ENCODE peak calls at places on chromosomes 16 and 17, in eight cellular contexts. Z is uterus, A is esophagus muscularis mucosa, I is left ventricle myocardium inferior, Q is thyroid gland, T is testis, D is GM23338, E is mesendoderm. V is an unnamed sample.

GRCh38 chr17:79931517-79932309 is 92.5 kb upstream of the CBX4 start:
- DNase-seq in Z (no peak), A (no peak), I (no peak), Q (no peak), T (no peak), D (no peak), E (no peak), V (no peak)

GRCh38 chr17:19928299-19928698 is 49.3 kb downstream of the AKAP10 start:
- DNase-seq in Z (no peak), A (no peak), I (no peak), Q (no peak), T (no peak), D (no peak), E (no peak), V (peak; percentile 56)

GRCh38 chr17:31068291-31068690 is 26.5 kb upstream of the NF1 start:
- DNase-seq in Z (no peak), A (no peak), I (no peak), Q (peak; percentile 6), T (peak; percentile 48), D (peak; percentile 85), E (peak; percentile 79), V (peak; percentile 74)

GRCh38 chr17:67132366-67132765 is 88.0 kb downstream of the CACNG1 start:
- DNase-seq in Z (no peak), A (no peak), I (no peak), Q (no peak), T (no peak), D (no peak), E (no peak), V (no peak)

GRCh38 chr16:75497558-75497957 is 2.3 kb upstream of the CHST6 start:
- DNase-seq in Z (no peak), A (no peak), I (no peak), Q (no peak), T (no peak), D (no peak), E (no peak), V (no peak)

GRCh38 chr17:58840820-58841612 is 85.4 kb downstream of the PPM1E start:
- DNase-seq in Z (no peak), A (no peak), I (no peak), Q (no peak), T (no peak), D (no peak), E (no peak), V (no peak)

GRCh38 chr17:48564200-48565023 is 13.7 kb downstream of the HOXB4 start:
- DNase-seq in Z (no peak), A (no peak), I (no peak), Q (no peak), T (no peak), D (no peak), E (no peak), V (no peak)

GRCh38 chr17:44210342-44211192 is 8.9 kb downstream of the UBTF start:
- DNase-seq in Z (peak; percentile 84), A (no peak), I (peak; percentile 89), Q (peak; percentile 66), T (peak; percentile 92), D (peak; percentile 94), E (peak; percentile 93), V (peak; percentile 88)

GRCh38 chr17:31843382-31843780 is 15.7 kb downstream of the COPRS start:
- DNase-seq in Z (no peak), A (no peak), I (no peak), Q (peak; percentile 17), T (no peak), D (no peak), E (no peak), V (no peak)

GRCh38 chr17:73163043-73163442 is 1.8 kb upstream of the SSTR2 start:
- DNase-seq in Z (no peak), A (no peak), I (no peak), Q (no peak), T (no peak), D (no peak), E (no peak), V (no peak)

GRCh38 chr16:24045641-24046040 is 209.9 kb downstream of the PRKCB start:
- DNase-seq in Z (no peak), A (no peak), I (no peak), Q (no peak), T (no peak), D (peak; percentile 93), E (peak; percentile 80), V (no peak)

DNA sequence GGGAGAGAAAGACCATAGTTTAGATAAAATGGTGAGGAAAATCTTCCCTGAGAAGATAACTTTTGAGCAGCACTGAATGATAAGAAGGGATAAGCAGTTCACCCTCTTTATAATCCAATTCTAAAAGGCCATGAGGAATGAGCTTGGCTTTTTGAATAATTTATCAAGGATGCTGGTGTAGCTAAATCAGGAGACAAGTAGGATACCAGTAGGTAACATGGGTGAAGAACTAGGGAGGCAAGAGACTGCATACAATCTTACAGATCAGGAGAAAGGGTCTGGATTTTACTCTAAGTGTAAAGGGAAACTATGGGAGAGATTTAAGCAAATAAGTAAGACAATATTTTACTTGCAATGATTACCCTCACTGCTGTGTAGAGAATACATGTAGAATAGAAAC is 60.7 kb downstream of the MED13 start:
- DNase-seq in Z (no peak), A (no peak), I (no peak), Q (no peak), T (no peak), D (no peak), E (no peak), V (no peak)
- H3K4me1 ChIP-seq in Z (no peaks in the 10 kb centered on the region), A (peaks cover 25% of the 10 kb centered on the region), I (peaks cover 14% of the 10 kb centered on the region), Q (no peaks in the 10 kb centered on the region), T (no peaks in the 10 kb centered on the region), D (no peaks in the 10 kb centered on the region), E (no peaks in the 10 kb centered on the region), V (no peaks in the 10 kb centered on the region)

GRCh38 chr17:76272541-76273434 is 7.6 kb downstream of the UBALD2 start:
- DNase-seq in Z (no peak), A (no peak), I (no peak), Q (no peak), T (no peak), D (no peak), E (no peak), V (no peak)
- H3K4me3 ChIP-seq in Z (no peak overlapping the region), A (peak overlapping the region; percentile 34), I (peak overlapping the region; percentile 59), Q (no peak overlapping the region), T (no peak overlapping the region), D (no peak overlapping the region), E (no peak overlapping the region), V (no peak overlapping the region)

GRCh38 chr17:46026045-46026814 is 27.2 kb downstream of the STH start:
- DNase-seq in Z (no peak), A (no peak), I (no peak), Q (no peak), T (no peak), D (peak; percentile 41), E (no peak), V (no peak)

GRCh38 chr17:46026815-46027125 is 27.7 kb downstream of the STH start:
- DNase-seq in Z (no peak), A (no peak), I (no peak), Q (no peak), T (no peak), D (no peak), E (no peak), V (no peak)

GRCh38 chr17:46028374-46028773 is 29.3 kb downstream of the STH start:
- DNase-seq in Z (no peak), A (no peak), I (no peak), Q (no peak), T (no peak), D (no peak), E (no peak), V (no peak)

GRCh38 chr17:46028969-46029565 is 30.0 kb downstream of the STH start:
- DNase-seq in Z (no peak), A (no peak), I (no peak), Q (no peak), T (no peak), D (no peak), E (no peak), V (no peak)

GRCh38 chr17:46027326-46028325 is 28.6 kb downstream of the STH start:
- DNase-seq in Z (no peak), A (no peak), I (no peak), Q (no peak), T (no peak), D (no peak), E (no peak), V (no peak)
- H3K4me1 ChIP-seq in Z (no peaks in the 10 kb centered on the region), A (peaks cover 20% of the 10 kb centered on the region), I (peaks cover 20% of the 10 kb centered on the region), Q (no peaks in the 10 kb centered on the region), T (peaks cover 2% of the 10 kb centered on the region), D (peaks cover 41% of the 10 kb centered on the region), E (no peaks in the 10 kb centered on the region), V (no peaks in the 10 kb centered on the region)

DNA sequence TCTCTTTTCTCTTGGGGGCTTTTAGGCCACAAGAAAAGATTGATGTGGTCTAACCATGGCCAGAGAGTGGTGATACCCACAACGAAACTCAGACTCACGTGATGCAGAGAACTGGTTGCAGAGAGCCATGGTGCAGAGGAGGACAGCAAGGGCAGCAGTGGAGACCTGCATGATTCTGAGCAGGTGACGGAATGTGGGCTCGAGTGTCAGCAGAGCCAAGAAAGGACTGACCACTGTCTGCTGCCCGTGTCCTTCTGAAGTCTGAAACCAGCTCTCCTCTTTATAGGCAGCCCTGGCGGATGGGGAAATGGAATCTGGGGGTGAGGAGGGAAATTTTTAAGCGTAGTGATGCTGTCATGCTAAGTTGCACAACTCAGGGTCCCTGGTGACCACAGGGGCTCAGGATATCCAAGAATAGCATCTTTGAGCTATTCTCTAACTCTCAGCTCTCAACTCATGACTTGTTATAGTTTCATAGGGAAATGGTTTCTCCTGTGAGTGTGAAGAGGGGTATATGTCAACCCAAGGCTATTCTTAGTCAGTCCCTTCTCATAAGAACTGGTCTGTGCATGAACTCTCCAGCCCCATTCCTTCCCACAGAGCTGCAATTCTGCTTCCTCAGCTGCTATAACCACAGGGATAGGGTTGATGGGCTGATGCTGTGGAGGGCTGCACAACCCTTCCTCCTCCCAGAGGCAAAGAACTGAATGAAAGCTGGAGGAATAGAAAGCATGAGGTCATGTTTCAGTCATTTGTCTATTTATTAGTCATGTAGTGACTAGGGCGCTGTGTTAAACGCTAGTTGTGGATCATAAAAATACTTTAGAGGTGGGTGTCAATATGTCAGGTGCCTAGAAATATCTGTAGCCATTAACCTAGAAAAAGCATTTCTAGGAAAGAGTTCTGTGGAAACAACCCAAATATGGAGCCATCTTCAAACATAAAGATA is at the start of gene CCL3:
- DNase-seq in Z (no peak), A (no peak), I (no peak), Q (no peak), T (no peak), D (no peak), E (no peak), V (no peak)
- H3K4me3 ChIP-seq in Z (no peak within 1 kb of the TSS), A (no peak within 1 kb of the TSS), I (no peak within 1 kb of the TSS), Q (no peak within 1 kb of the TSS), T (no peak within 1 kb of the TSS), D (no peak within 1 kb of the TSS), E (no peak within 1 kb of the TSS), V (no peak within 1 kb of the TSS)

DNA sequence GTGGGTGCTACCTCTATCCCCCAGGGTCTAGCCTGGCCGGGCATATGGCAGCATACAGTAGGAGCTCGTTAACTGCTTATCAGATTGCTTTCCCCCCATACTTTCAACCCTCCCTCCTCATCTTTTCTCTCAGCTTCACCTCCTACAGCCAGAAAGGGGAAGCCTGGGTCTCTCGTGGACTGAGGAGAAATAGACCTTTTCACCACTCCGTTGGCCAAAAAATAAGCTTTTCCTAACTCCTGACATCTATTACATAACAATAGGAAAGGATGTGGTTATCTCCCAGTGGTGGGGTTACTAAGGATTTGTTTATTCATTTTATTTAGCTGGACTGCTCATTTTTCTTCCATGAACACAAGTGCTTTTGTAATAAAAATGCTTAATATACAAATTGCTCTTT is 9.0 kb upstream of the CXCL16 start:
- DNase-seq in Z (no peak), A (no peak), I (no peak), Q (no peak), T (no peak), D (no peak), E (no peak), V (no peak)
- H3K4me1 ChIP-seq in Z (no peaks in the 10 kb centered on the region), A (peaks cover 13% of the 10 kb centered on the region), I (peaks cover 21% of the 10 kb centered on the region), Q (no peaks in the 10 kb centered on the region), T (no peaks in the 10 kb centered on the region), D (peaks cover 11% of the 10 kb centered on the region), E (no peaks in the 10 kb centered on the region), V (no peaks in the 10 kb centered on the region)

GRCh38 chr16:2962334-2963073 is 1.6 kb upstream of the KREMEN2 start:
- DNase-seq in Z (no peak), A (no peak), I (no peak), Q (no peak), T (no peak), D (no peak), E (no peak), V (no peak)
- H3K4me3 ChIP-seq in Z (no peak overlapping the region), A (no peak overlapping the region), I (no peak overlapping the region), Q (no peak overlapping the region), T (no peak overlapping the region), D (peak overlapping the region; percentile 83), E (no peak overlapping the region), V (no peak overlapping the region)